ENCODE peak calls at places on chromosomes 7 and 10, in ten cellular contexts. L is keratinocyte; G is mucosa of gallbladder; D is right lobe of liver; O is neuronal stem cell; I is body of pancreas; A is activated CD8-positive, alpha-beta memory T cell treated with anti-CD3 and anti-CD28 coated beads for 48 hours; W is cerebellum; S is PC-3; B is GM23338. P is an unnamed sample.

GRCh38 chr10:71583076-71583475 is 136.5 kb downstream of the C10orf105 start:
- DNase-seq in I (no peak), B (no peak), W (no peak), O (no peak), A (no peak), L (no peak), G (no peak), D (no peak), S (no peak), P (no peak)

GRCh38 chr10:27715505-27715904 is 30.1 kb downstream of the MKX start:
- DNase-seq in I (no peak), L (no peak), A (no peak), S (no peak), O (no peak), B (no peak), W (no peak), G (no peak), D (no peak), P (no peak)

GRCh38 chr7:23472556-23472955 is 2.3 kb upstream of the IGF2BP3 start:
- DNase-seq in B (no peak), G (no peak), O (no peak), S (no peak), W (no peak), D (no peak), L (no peak), A (no peak), I (no peak), P (no peak)

GRCh38 chr10:110684800-110685446 is 40.8 kb downstream of the RBM20 start:
- DNase-seq in B (peak; percentile 48), S (no peak), D (no peak), A (no peak), G (no peak), O (no peak), W (no peak), L (no peak), I (no peak), P (no peak)

GRCh38 chr10:96073722-96074121 is 30.3 kb downstream of the CCNJ start:
- DNase-seq in B (no peak), I (no peak), S (peak; percentile 40), W (no peak), O (no peak), G (no peak), A (no peak), D (no peak), L (peak; percentile 57), P (no peak)

GRCh38 chr7:35596061-35596460 is 98.9 kb downstream of the HERPUD2 start:
- DNase-seq in W (no peak), B (no peak), S (peak; percentile 13), L (no peak), O (no peak), A (no peak), I (no peak), G (no peak), D (no peak), P (no peak)

GRCh38 chr7:80127412-80128150 is 7.0 kb upstream of the GNAI1 start:
- DNase-seq in O (peak; percentile 61), L (no peak), S (no peak), D (no peak), G (peak; percentile 23), W (peak; percentile 82), B (peak; percentile 91), I (peak; percentile 47), A (no peak), P (peak; percentile 41)

GRCh38 chr7:105003275-105003674 is 10.7 kb upstream of the KMT2E start:
- DNase-seq in D (no peak), B (no peak), I (peak; percentile 53), O (no peak), A (no peak), W (no peak), L (no peak), G (no peak), S (peak; percentile 63), P (no peak)

GRCh38 chr10:86410542-86411124 is 44.0 kb upstream of the GRID1 start:
- DNase-seq in G (peak; percentile 64), I (peak; percentile 73), O (no peak), D (peak; percentile 27), S (peak; percentile 57), A (no peak), B (no peak), W (no peak), L (peak; percentile 38), P (no peak)

GRCh38 chr7:125651823-125652528 is 722.4 kb upstream of the POT1 start:
- DNase-seq in S (no peak), L (no peak), D (no peak), A (no peak), B (peak; percentile 42), O (no peak), I (no peak), G (no peak), W (no peak), P (no peak)

GRCh38 chr7:130363156-130363847 is 17.0 kb upstream of the CPA1 start:
- DNase-seq in I (peak; percentile 44), S (peak; percentile 96), G (no peak), O (no peak), A (no peak), D (no peak), B (no peak), L (peak; percentile 99), W (no peak), P (no peak)

GRCh38 chr10:33353853-33354252 is 19.4 kb upstream of the NRP1 start:
- DNase-seq in W (no peak), L (no peak), S (peak; percentile 95), B (no peak), D (no peak), O (no peak), A (no peak), G (no peak), I (no peak), P (no peak)

GRCh38 chr7:123079021-123079420 is 83.5 kb upstream of the TAS2R16 start:
- DNase-seq in W (no peak), L (no peak), G (no peak), I (no peak), O (no peak), S (no peak), A (no peak), D (no peak), B (no peak), P (no peak)

GRCh38 chr10:79442171-79443040 is 3.0 kb downstream of the ZCCHC24 start:
- DNase-seq in S (no peak), A (no peak), W (peak; percentile 26), B (no peak), L (no peak), O (no peak), I (no peak), D (no peak), G (no peak), P (no peak)

GRCh38 chr7:158655931-158656441 is 48.6 kb downstream of the NCAPG2 start:
- DNase-seq in A (no peak), I (no peak), L (no peak), G (no peak), W (no peak), B (no peak), O (no peak), S (peak; percentile 13), D (no peak), P (no peak)

GRCh38 chr7:6443372-6443941 is 4.3 kb downstream of the DAGLB start:
- DNase-seq in G (no peak), I (no peak), O (no peak), L (peak; percentile 53), B (no peak), A (no peak), S (peak; percentile 91), D (no peak), W (no peak), P (no peak)

GRCh38 chr10:42428534-42428933 is 209.8 kb downstream of the ZNF33B start:
- DNase-seq in I (no peak), S (peak; percentile 66), B (peak; percentile 12), D (no peak), O (no peak), L (no peak), W (no peak), A (no peak), G (no peak), P (no peak)

GRCh38 chr7:156668130-156668741 is 27.7 kb downstream of the RNF32 start:
- DNase-seq in L (no peak), D (no peak), S (peak; percentile 50), A (no peak), B (no peak), O (no peak), G (no peak), I (no peak), W (no peak), P (no peak)

GRCh38 chr7:40348126-40348728 is 213.4 kb downstream of the SUGCT start:
- DNase-seq in W (no peak), A (no peak), I (no peak), D (no peak), B (no peak), S (no peak), L (no peak), G (no peak), O (no peak), P (no peak)

GRCh38 chr10:114575417-114576131 is 82.5 kb downstream of the ABLIM1 start:
- DNase-seq in B (no peak), D (peak; percentile 32), I (no peak), A (no peak), L (no peak), G (no peak), S (no peak), W (peak; percentile 73), O (no peak), P (no peak)

P was measured in left kidney.